ENCODE peak calls at places on chromosome 16, in eight cellular contexts. One of them, this sample, is unnamed.

GRCh38 chr16:89131783-89132182 is 38.1 kb downstream of the ACSF3 start:
- DNase-seq in uterus: no peak
- DNase-seq in mammary epithelial cell: no peak
- DNase-seq in cardiac fibroblast: no peak
- DNase-seq in OCI-LY7: no peak
- DNase-seq in Calu3: no peak
- DNase-seq in astrocyte: no peak
- DNase-seq in suprapubic skin: no peak
- DNase-seq in this sample: no peak

GRCh38 chr16:3771513-3771912 is 54.2 kb upstream of the TRAP1 start:
- DNase-seq in cardiac fibroblast: no peak
- DNase-seq in OCI-LY7: no peak
- DNase-seq in mammary epithelial cell: peak
- DNase-seq in suprapubic skin: no peak
- DNase-seq in Calu3: no peak
- DNase-seq in uterus: no peak
- DNase-seq in astrocyte: no peak
- DNase-seq in this sample: no peak

GRCh38 chr16:80852261-80852872 is 48.0 kb upstream of the CDYL2 start:
- DNase-seq in OCI-LY7: peak
- DNase-seq in uterus: no peak
- DNase-seq in astrocyte: peak
- DNase-seq in suprapubic skin: no peak
- DNase-seq in cardiac fibroblast: peak
- DNase-seq in mammary epithelial cell: peak
- DNase-seq in Calu3: peak
- DNase-seq in this sample: peak

GRCh38 chr16:49482690-49483089 is 109.1 kb downstream of the C16orf78 start:
- DNase-seq in astrocyte: no peak
- DNase-seq in cardiac fibroblast: no peak
- DNase-seq in uterus: no peak
- DNase-seq in OCI-LY7: no peak
- DNase-seq in Calu3: no peak
- DNase-seq in mammary epithelial cell: no peak
- DNase-seq in suprapubic skin: peak
- DNase-seq in this sample: no peak

GRCh38 chr16:86991679-86992078 is 325.5 kb downstream of the C16orf95 start:
- DNase-seq in mammary epithelial cell: peak
- DNase-seq in cardiac fibroblast: no peak
- DNase-seq in OCI-LY7: no peak
- DNase-seq in suprapubic skin: no peak
- DNase-seq in astrocyte: peak
- DNase-seq in uterus: no peak
- DNase-seq in Calu3: no peak
- DNase-seq in this sample: no peak

GRCh38 chr16:57528499-57529323 is 7.7 kb downstream of the CCDC102A start:
- DNase-seq in Calu3: peak
- DNase-seq in cardiac fibroblast: no peak
- DNase-seq in mammary epithelial cell: no peak
- DNase-seq in suprapubic skin: no peak
- DNase-seq in OCI-LY7: no peak
- DNase-seq in astrocyte: no peak
- DNase-seq in uterus: peak
- DNase-seq in this sample: no peak

GRCh38 chr16:29815032-29815721 is 775 bp upstream of the PAGR1 start:
- DNase-seq in cardiac fibroblast: no peak
- DNase-seq in OCI-LY7: no peak
- DNase-seq in uterus: peak
- DNase-seq in mammary epithelial cell: no peak
- DNase-seq in suprapubic skin: no peak
- DNase-seq in astrocyte: no peak
- DNase-seq in Calu3: no peak
- DNase-seq in this sample: no peak

GRCh38 chr16:30183961-30184429 is 593 bp downstream of the CORO1A start:
- DNase-seq in mammary epithelial cell: no peak
- DNase-seq in OCI-LY7: peak
- DNase-seq in astrocyte: no peak
- DNase-seq in uterus: no peak
- DNase-seq in Calu3: no peak
- DNase-seq in cardiac fibroblast: no peak
- DNase-seq in suprapubic skin: no peak
- DNase-seq in this sample: peak

GRCh38 chr16:30853758-30854157 is 40.1 kb downstream of the BCL7C start:
- DNase-seq in Calu3: no peak
- DNase-seq in mammary epithelial cell: peak
- DNase-seq in cardiac fibroblast: no peak
- DNase-seq in suprapubic skin: no peak
- DNase-seq in uterus: no peak
- DNase-seq in OCI-LY7: no peak
- DNase-seq in astrocyte: no peak
- DNase-seq in this sample: no peak

DNA sequence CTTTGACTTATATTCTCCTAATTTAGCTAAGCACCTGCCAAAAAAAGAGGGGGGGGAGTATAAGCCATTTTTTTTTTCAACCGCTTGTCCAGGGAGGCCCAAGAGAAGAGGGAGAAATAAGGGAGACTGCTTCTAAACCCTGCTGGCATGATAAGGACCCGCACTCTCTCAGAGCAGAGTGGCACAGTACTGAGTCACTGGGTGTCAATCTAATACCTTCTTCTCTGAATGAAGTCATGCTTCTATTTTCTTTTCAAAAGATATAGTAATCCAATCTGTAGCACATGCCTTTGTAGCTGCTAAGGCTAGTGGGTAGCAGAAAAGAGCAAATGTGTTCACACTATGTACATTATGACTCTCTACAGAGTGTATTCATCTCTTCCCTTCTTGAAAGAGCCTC is 34.9 kb upstream of the CACNG3 start:
- DNase-seq in cardiac fibroblast: no peak
- DNase-seq in suprapubic skin: no peak
- DNase-seq in astrocyte: no peak
- DNase-seq in OCI-LY7: no peak
- DNase-seq in Calu3: no peak
- DNase-seq in mammary epithelial cell: no peak
- DNase-seq in uterus: no peak
- DNase-seq in this sample: no peak
- TF ChIP-seq CTCF in cardiac fibroblast: no peak
- TF ChIP-seq CTCF in suprapubic skin: no peak
- TF ChIP-seq CTCF in astrocyte: no peak
- TF ChIP-seq CTCF in OCI-LY7: no peak
- TF ChIP-seq CTCF in Calu3: no peak
- TF ChIP-seq CTCF in mammary epithelial cell: no peak
- TF ChIP-seq CTCF in uterus: no peak
- TF ChIP-seq CTCF in this sample: no peak

GRCh38 chr16:71440669-71441347 is 1.0 kb downstream of the TLE7 start:
- DNase-seq in Calu3: no peak
- DNase-seq in uterus: no peak
- DNase-seq in cardiac fibroblast: no peak
- DNase-seq in astrocyte: no peak
- DNase-seq in suprapubic skin: no peak
- DNase-seq in OCI-LY7: no peak
- DNase-seq in mammary epithelial cell: no peak
- DNase-seq in this sample: peak
- TF ChIP-seq CTCF in Calu3: no peak
- TF ChIP-seq CTCF in uterus: no peak
- TF ChIP-seq CTCF in cardiac fibroblast: peak
- TF ChIP-seq CTCF in astrocyte: no peak
- TF ChIP-seq CTCF in suprapubic skin: no peak
- TF ChIP-seq CTCF in OCI-LY7: peak
- TF ChIP-seq CTCF in mammary epithelial cell: peak
- TF ChIP-seq CTCF in this sample: peak

DNA sequence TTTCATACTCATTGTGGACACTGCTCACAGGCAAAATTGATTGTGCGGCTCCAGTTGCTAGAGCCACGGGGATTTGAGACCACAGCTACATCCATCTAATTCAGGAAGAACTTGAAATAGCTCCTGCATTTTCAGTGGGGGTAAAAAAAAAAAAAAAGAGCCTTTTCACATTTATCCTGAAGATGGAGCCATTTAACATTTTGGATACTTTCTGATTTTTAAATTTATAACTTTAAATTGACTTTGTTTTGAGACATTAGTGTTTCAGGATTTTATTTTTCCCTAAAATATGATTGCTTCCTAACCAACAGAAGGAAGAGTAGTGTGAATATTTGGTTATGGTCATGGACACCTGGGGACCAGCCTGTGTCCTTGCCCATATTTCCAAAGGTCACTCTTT is 1080.2 kb upstream of the EEF2KMT start:
- DNase-seq in cardiac fibroblast: no peak
- DNase-seq in mammary epithelial cell: no peak
- DNase-seq in astrocyte: no peak
- DNase-seq in Calu3: no peak
- DNase-seq in suprapubic skin: no peak
- DNase-seq in uterus: no peak
- DNase-seq in OCI-LY7: no peak
- DNase-seq in this sample: no peak
- TF ChIP-seq CTCF in cardiac fibroblast: no peak
- TF ChIP-seq CTCF in mammary epithelial cell: no peak
- TF ChIP-seq CTCF in astrocyte: no peak
- TF ChIP-seq CTCF in Calu3: no peak
- TF ChIP-seq CTCF in suprapubic skin: no peak
- TF ChIP-seq CTCF in uterus: no peak
- TF ChIP-seq CTCF in OCI-LY7: no peak
- TF ChIP-seq CTCF in this sample: no peak

GRCh38 chr16:17556276-17557052 is 85.7 kb upstream of the XYLT1 start:
- DNase-seq in astrocyte: peak
- DNase-seq in suprapubic skin: peak
- DNase-seq in OCI-LY7: peak
- DNase-seq in Calu3: no peak
- DNase-seq in mammary epithelial cell: peak
- DNase-seq in uterus: no peak
- DNase-seq in cardiac fibroblast: peak
- DNase-seq in this sample: peak
- TF ChIP-seq CTCF in astrocyte: peak
- TF ChIP-seq CTCF in suprapubic skin: no peak
- TF ChIP-seq CTCF in OCI-LY7: peak
- TF ChIP-seq CTCF in Calu3: peak
- TF ChIP-seq CTCF in mammary epithelial cell: peak
- TF ChIP-seq CTCF in uterus: peak
- TF ChIP-seq CTCF in cardiac fibroblast: peak
- TF ChIP-seq CTCF in this sample: peak

GRCh38 chr16:66129196-66129595 is 237.3 kb upstream of the CDH5 start:
- DNase-seq in Calu3: no peak
- DNase-seq in astrocyte: no peak
- DNase-seq in cardiac fibroblast: no peak
- DNase-seq in OCI-LY7: no peak
- DNase-seq in mammary epithelial cell: no peak
- DNase-seq in suprapubic skin: no peak
- DNase-seq in uterus: no peak
- DNase-seq in this sample: no peak

GRCh38 chr16:66130296-66130910 is 236.1 kb upstream of the CDH5 start:
- DNase-seq in cardiac fibroblast: peak
- DNase-seq in suprapubic skin: no peak
- DNase-seq in uterus: no peak
- DNase-seq in Calu3: no peak
- DNase-seq in OCI-LY7: no peak
- DNase-seq in mammary epithelial cell: no peak
- DNase-seq in astrocyte: peak
- DNase-seq in this sample: no peak

GRCh38 chr16:66128363-66128725 is 238.1 kb upstream of the CDH5 start:
- DNase-seq in OCI-LY7: no peak
- DNase-seq in uterus: no peak
- DNase-seq in suprapubic skin: no peak
- DNase-seq in Calu3: no peak
- DNase-seq in astrocyte: peak
- DNase-seq in cardiac fibroblast: no peak
- DNase-seq in mammary epithelial cell: no peak
- DNase-seq in this sample: no peak

GRCh38 chr16:66131156-66131807 is 235.2 kb upstream of the CDH5 start:
- DNase-seq in Calu3: no peak
- DNase-seq in cardiac fibroblast: peak
- DNase-seq in astrocyte: peak
- DNase-seq in suprapubic skin: no peak
- DNase-seq in uterus: no peak
- DNase-seq in mammary epithelial cell: peak
- DNase-seq in OCI-LY7: no peak
- DNase-seq in this sample: no peak

GRCh38 chr16:66127459-66128362 is 238.8 kb upstream of the CDH5 start:
- DNase-seq in suprapubic skin: no peak
- DNase-seq in uterus: peak
- DNase-seq in astrocyte: no peak
- DNase-seq in mammary epithelial cell: no peak
- DNase-seq in cardiac fibroblast: peak
- DNase-seq in OCI-LY7: no peak
- DNase-seq in Calu3: no peak
- DNase-seq in this sample: no peak
- TF ChIP-seq CTCF in suprapubic skin: no peak
- TF ChIP-seq CTCF in uterus: no peak
- TF ChIP-seq CTCF in astrocyte: no peak
- TF ChIP-seq CTCF in mammary epithelial cell: no peak
- TF ChIP-seq CTCF in cardiac fibroblast: no peak
- TF ChIP-seq CTCF in OCI-LY7: no peak
- TF ChIP-seq CTCF in Calu3: no peak
- TF ChIP-seq CTCF in this sample: no peak

DNA sequence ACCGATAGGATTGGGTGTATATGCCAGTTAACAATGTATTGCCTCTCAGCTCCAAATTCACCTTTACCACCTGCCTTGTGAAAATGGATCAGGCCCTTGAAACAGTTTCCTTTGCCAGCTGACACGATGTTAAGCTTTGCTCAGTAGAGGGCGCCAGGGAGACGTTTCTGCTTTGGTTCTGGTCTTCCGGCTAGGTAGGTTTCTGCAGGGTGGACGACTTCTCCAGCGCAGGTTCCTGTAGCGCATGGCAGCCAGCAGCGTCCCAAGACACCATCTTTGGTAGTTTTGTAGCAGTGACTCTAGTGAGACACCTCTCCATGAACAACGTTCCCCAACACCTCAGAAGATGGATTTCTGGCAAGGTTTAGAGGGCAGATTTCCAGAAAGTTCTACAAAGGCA is 24.0 kb downstream of the SYCE1L start:
- DNase-seq in mammary epithelial cell: no peak
- DNase-seq in astrocyte: no peak
- DNase-seq in Calu3: no peak
- DNase-seq in uterus: no peak
- DNase-seq in suprapubic skin: no peak
- DNase-seq in cardiac fibroblast: no peak
- DNase-seq in OCI-LY7: peak
- DNase-seq in this sample: no peak
- TF ChIP-seq CTCF in mammary epithelial cell: peak
- TF ChIP-seq CTCF in astrocyte: no peak
- TF ChIP-seq CTCF in Calu3: peak
- TF ChIP-seq CTCF in uterus: no peak
- TF ChIP-seq CTCF in suprapubic skin: no peak
- TF ChIP-seq CTCF in cardiac fibroblast: peak
- TF ChIP-seq CTCF in OCI-LY7: peak
- TF ChIP-seq CTCF in this sample: no peak

DNA sequence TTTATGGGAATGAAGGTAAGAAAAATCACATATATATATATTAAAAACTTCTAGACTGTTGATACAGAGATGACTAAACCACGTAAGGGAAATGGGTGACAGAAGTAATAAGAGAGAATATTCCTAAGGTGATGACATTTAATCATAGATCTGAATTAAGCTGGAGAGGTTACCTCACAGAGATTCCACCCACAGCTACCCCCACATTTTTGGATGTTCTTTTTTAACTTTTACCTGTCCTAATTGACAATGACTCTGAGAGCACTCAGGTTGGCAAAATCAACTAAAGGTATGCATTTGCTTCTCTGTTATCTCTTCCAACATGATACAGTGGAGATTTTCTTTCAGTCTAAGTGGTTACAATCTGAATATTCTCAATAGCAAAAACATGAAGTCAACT is 1280.6 kb downstream of the CDH11 start:
- DNase-seq in cardiac fibroblast: no peak
- DNase-seq in uterus: no peak
- DNase-seq in Calu3: no peak
- DNase-seq in suprapubic skin: no peak
- DNase-seq in astrocyte: no peak
- DNase-seq in mammary epithelial cell: no peak
- DNase-seq in OCI-LY7: no peak
- DNase-seq in this sample: no peak
- TF ChIP-seq CTCF in cardiac fibroblast: no peak
- TF ChIP-seq CTCF in uterus: no peak
- TF ChIP-seq CTCF in Calu3: no peak
- TF ChIP-seq CTCF in suprapubic skin: no peak
- TF ChIP-seq CTCF in astrocyte: no peak
- TF ChIP-seq CTCF in mammary epithelial cell: no peak
- TF ChIP-seq CTCF in OCI-LY7: no peak
- TF ChIP-seq CTCF in this sample: no peak